ENCODE peak calls at places on chromosomes 4 and X, in four cellular contexts. One of them, this sample, is unnamed.

GRCh38 chr4:31408136-31408535 is 688.0 kb downstream of the PCDH7 start:
- DNase-seq in K562: no peak
- DNase-seq in GM12878: no peak
- DNase-seq in HepG2: no peak
- DNase-seq in this sample: no peak

GRCh38 chr4:48578132-48578964 is 88.3 kb downstream of the ZAR1 start:
- DNase-seq in K562: peak
- DNase-seq in GM12878: peak
- DNase-seq in HepG2: peak
- DNase-seq in this sample: peak

GRCh38 chr4:74583066-74583700 is 138.2 kb downstream of the AREG start:
- DNase-seq in K562: no peak
- DNase-seq in GM12878: no peak
- DNase-seq in HepG2: no peak
- DNase-seq in this sample: no peak

GRCh38 chr4:11402192-11402591 is 26.5 kb downstream of the HS3ST1 start:
- DNase-seq in K562: no peak
- DNase-seq in GM12878: no peak
- DNase-seq in HepG2: no peak
- DNase-seq in this sample: no peak

GRCh38 chr4:185508162-185508561 is 27.1 kb downstream of the PDLIM3 start:
- DNase-seq in K562: no peak
- DNase-seq in GM12878: no peak
- DNase-seq in HepG2: peak
- DNase-seq in this sample: no peak

GRCh38 chr4:186266699-186267467 is 894 bp downstream of the F11 start:
- DNase-seq in K562: no peak
- DNase-seq in GM12878: no peak
- DNase-seq in HepG2: peak
- DNase-seq in this sample: peak

GRCh38 chr4:106816501-106816900 is 219.6 kb downstream of the DKK2 start:
- DNase-seq in K562: no peak
- DNase-seq in GM12878: no peak
- DNase-seq in HepG2: no peak
- DNase-seq in this sample: no peak

GRCh38 chr4:5708171-5708828 is at the start of gene EVC2:
- DNase-seq in K562: peak
- DNase-seq in GM12878: no peak
- DNase-seq in HepG2: no peak
- DNase-seq in this sample: peak

GRCh38 chr4:128776794-128777216 is 32.7 kb upstream of the JADE1 start:
- DNase-seq in K562: no peak
- DNase-seq in GM12878: no peak
- DNase-seq in HepG2: no peak
- DNase-seq in this sample: no peak

GRCh38 chrX:75786290-75786689 is 1.2 kb upstream of the MAGEE2 start:
- DNase-seq in K562: no peak
- DNase-seq in GM12878: no peak
- DNase-seq in HepG2: no peak
- DNase-seq in this sample: no peak

GRCh38 chr4:59855630-59856352 is 1344.3 kb upstream of the ADGRL3 start:
- DNase-seq in K562: no peak
- DNase-seq in GM12878: no peak
- DNase-seq in HepG2: no peak
- DNase-seq in this sample: no peak

GRCh38 chr4:99028187-99028586 is 32.7 kb downstream of the METAP1 start:
- DNase-seq in K562: no peak
- DNase-seq in GM12878: no peak
- DNase-seq in HepG2: peak
- DNase-seq in this sample: no peak

GRCh38 chr4:152556283-152556682 is 20.4 kb upstream of the FBXW7 start:
- DNase-seq in K562: no peak
- DNase-seq in GM12878: no peak
- DNase-seq in HepG2: no peak
- DNase-seq in this sample: no peak

GRCh38 chr4:87819281-87819919 is 13.4 kb upstream of the MEPE start:
- DNase-seq in K562: peak
- DNase-seq in GM12878: no peak
- DNase-seq in HepG2: peak
- DNase-seq in this sample: peak

GRCh38 chr4:155734065-155734464 is 24.8 kb upstream of the GUCY1B1 start:
- DNase-seq in K562: no peak
- DNase-seq in GM12878: no peak
- DNase-seq in HepG2: no peak
- DNase-seq in this sample: no peak

GRCh38 chr4:99652596-99653436 is 4.8 kb downstream of the C4orf54 start:
- DNase-seq in K562: peak
- DNase-seq in GM12878: no peak
- DNase-seq in HepG2: no peak
- DNase-seq in this sample: no peak

GRCh38 chr4:183335369-183335940 is 13.2 kb upstream of the CLDN24 start:
- DNase-seq in K562: no peak
- DNase-seq in GM12878: no peak
- DNase-seq in HepG2: peak
- DNase-seq in this sample: no peak

GRCh38 chrX:101386542-101386885 is 523 bp upstream of the BTK start:
- DNase-seq in K562: no peak
- DNase-seq in GM12878: no peak
- DNase-seq in HepG2: no peak
- DNase-seq in this sample: no peak

GRCh38 chr4:2289311-2289954 is 27.5 kb upstream of the MXD4 start:
- DNase-seq in K562: no peak
- DNase-seq in GM12878: no peak
- DNase-seq in HepG2: no peak
- DNase-seq in this sample: no peak

GRCh38 chr4:141340458-141340857 is 119.8 kb downstream of the ZNF330 start:
- DNase-seq in K562: no peak
- DNase-seq in GM12878: no peak
- DNase-seq in HepG2: no peak
- DNase-seq in this sample: no peak

GRCh38 chr4:6858997-6859396 is 50.6 kb upstream of the TBC1D14 start:
- DNase-seq in K562: no peak
- DNase-seq in GM12878: no peak
- DNase-seq in HepG2: no peak
- DNase-seq in this sample: no peak

GRCh38 chr4:6854098-6854744 is 55.4 kb upstream of the TBC1D14 start:
- DNase-seq in K562: no peak
- DNase-seq in GM12878: peak
- DNase-seq in HepG2: no peak
- DNase-seq in this sample: no peak

GRCh38 chr4:6855692-6856297 is 53.8 kb upstream of the TBC1D14 start:
- DNase-seq in K562: no peak
- DNase-seq in GM12878: peak
- DNase-seq in HepG2: peak
- DNase-seq in this sample: no peak

GRCh38 chr4:6857009-6857882 is 52.4 kb upstream of the TBC1D14 start:
- DNase-seq in K562: no peak
- DNase-seq in GM12878: no peak
- DNase-seq in HepG2: no peak
- DNase-seq in this sample: no peak

DNA sequence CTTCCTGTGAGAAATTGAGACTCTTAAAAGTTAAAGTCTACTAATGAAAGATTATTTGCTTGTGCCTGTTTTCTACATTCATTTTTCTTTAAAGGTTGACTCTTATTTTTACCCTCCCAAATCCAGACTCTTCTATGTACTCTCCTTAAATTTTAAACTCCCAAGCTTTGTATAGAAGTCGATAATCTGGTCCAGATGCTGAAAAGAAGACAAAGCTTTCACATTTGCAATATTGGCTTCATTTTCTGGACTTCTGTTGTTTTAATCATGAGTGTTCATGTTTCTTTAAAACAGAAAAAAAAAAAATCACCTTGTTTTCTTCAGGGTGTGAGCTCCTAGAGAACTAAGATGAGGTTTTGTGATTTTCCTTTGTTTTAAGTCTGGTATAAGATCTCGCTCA is 53.2 kb upstream of the TBC1D14 start:
- DNase-seq in K562: no peak
- DNase-seq in GM12878: no peak
- DNase-seq in HepG2: no peak
- DNase-seq in this sample: no peak
- TF ChIP-seq CREM in K562: no peak
- TF ChIP-seq CREM in GM12878: no peak
- TF ChIP-seq CREM in HepG2: no peak
- TF ChIP-seq CREM in this sample: no peak

GRCh38 chrX:9293051-9293496 is 171.8 kb upstream of the TBL1X start:
- DNase-seq in K562: no peak
- DNase-seq in GM12878: no peak
- DNase-seq in HepG2: no peak
- DNase-seq in this sample: peak
- TF ChIP-seq CREM in K562: no peak
- TF ChIP-seq CREM in GM12878: no peak
- TF ChIP-seq CREM in HepG2: no peak
- TF ChIP-seq CREM in this sample: no peak

GRCh38 chrX:143580266-143580665 is 55.6 kb downstream of the SLITRK4 start:
- DNase-seq in K562: no peak
- DNase-seq in GM12878: no peak
- DNase-seq in HepG2: no peak
- DNase-seq in this sample: no peak
- TF ChIP-seq CREM in K562: no peak
- TF ChIP-seq CREM in GM12878: no peak
- TF ChIP-seq CREM in HepG2: no peak
- TF ChIP-seq CREM in this sample: no peak

GRCh38 chr4:122666527-122667245 is 45.8 kb upstream of the IL21 start:
- DNase-seq in K562: no peak
- DNase-seq in GM12878: no peak
- DNase-seq in HepG2: no peak
- DNase-seq in this sample: no peak

GRCh38 chr4:122665148-122665547 is 44.3 kb upstream of the IL21 start:
- DNase-seq in K562: no peak
- DNase-seq in GM12878: no peak
- DNase-seq in HepG2: no peak
- DNase-seq in this sample: no peak

GRCh38 chr4:122669911-122670738 is 49.3 kb upstream of the IL21 start:
- DNase-seq in K562: no peak
- DNase-seq in GM12878: no peak
- DNase-seq in HepG2: no peak
- DNase-seq in this sample: no peak

GRCh38 chr4:122672091-122672490 is 51.2 kb upstream of the IL21 start:
- DNase-seq in K562: no peak
- DNase-seq in GM12878: no peak
- DNase-seq in HepG2: no peak
- DNase-seq in this sample: no peak

GRCh38 chr4:122668241-122668640 is 47.4 kb upstream of the IL21 start:
- DNase-seq in K562: no peak
- DNase-seq in GM12878: no peak
- DNase-seq in HepG2: no peak
- DNase-seq in this sample: no peak
- TF ChIP-seq CREM in K562: no peak
- TF ChIP-seq CREM in GM12878: no peak
- TF ChIP-seq CREM in HepG2: no peak
- TF ChIP-seq CREM in this sample: no peak

DNA sequence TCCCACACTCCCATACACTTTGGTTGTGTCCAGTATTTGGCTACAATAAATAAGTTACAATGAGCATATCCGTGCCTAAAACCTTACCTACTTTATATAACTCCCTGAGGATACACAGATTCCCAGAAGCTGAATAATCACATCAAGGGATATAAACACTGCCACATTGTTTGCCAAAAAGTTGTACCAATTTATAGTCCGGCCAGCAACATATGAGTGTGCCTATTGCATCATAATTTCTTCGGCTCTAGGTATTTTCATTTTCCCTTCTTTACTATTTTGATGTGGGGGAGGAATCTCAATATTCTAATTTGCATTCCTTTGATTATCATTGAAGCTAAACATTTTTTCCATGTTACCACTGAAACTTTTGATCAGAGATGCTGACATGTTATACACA is 146.4 kb downstream of the PCDH19 start:
- DNase-seq in K562: no peak
- DNase-seq in GM12878: no peak
- DNase-seq in HepG2: no peak
- DNase-seq in this sample: no peak
- TF ChIP-seq CREM in K562: no peak
- TF ChIP-seq CREM in GM12878: no peak
- TF ChIP-seq CREM in HepG2: no peak
- TF ChIP-seq CREM in this sample: no peak

DNA sequence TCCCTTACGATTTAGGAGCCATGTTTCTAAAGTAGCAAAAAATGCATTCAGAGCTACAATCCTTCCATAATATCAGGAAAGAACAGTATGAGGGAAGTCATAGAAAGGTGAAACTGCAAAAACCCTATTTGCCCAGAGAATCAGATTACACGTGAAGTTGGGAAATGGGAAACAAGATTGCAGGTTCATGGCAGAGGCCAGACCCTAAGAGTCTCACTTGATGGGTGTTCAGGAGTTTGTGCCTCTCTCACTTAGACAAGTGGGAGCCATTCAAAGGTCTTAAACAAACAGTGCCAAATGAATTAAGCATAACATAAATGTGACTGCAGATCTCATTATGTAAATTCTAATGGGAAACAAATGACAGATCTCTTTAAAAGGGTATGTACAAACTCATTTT is 91.6 kb downstream of the ARAP2 start:
- DNase-seq in K562: no peak
- DNase-seq in GM12878: no peak
- DNase-seq in HepG2: no peak
- DNase-seq in this sample: no peak
- TF ChIP-seq CREM in K562: no peak
- TF ChIP-seq CREM in GM12878: no peak
- TF ChIP-seq CREM in HepG2: no peak
- TF ChIP-seq CREM in this sample: no peak